ENCODE peak calls at places on chromosomes 6 and 20, in five cellular contexts. One of them, this sample, is unnamed.

GRCh38 chr20:1663917-1664316 is 6.3 kb upstream of the SIRPG start:
- DNase-seq in A172: no peak
- DNase-seq in brain pericyte: no peak
- DNase-seq in HCT116: no peak
- DNase-seq in GM23338: no peak
- DNase-seq in this sample: no peak

GRCh38 chr6:108250240-108250866 is 10.5 kb downstream of the SNX3 start:
- DNase-seq in GM23338: peak; percentile 75
- DNase-seq in brain pericyte: peak; percentile 2
- DNase-seq in A172: no peak
- DNase-seq in HCT116: peak; percentile 28
- DNase-seq in this sample: no peak

GRCh38 chr20:57633945-57634491 is 13.8 kb upstream of the ZBP1 start:
- DNase-seq in GM23338: no peak
- DNase-seq in A172: no peak
- DNase-seq in brain pericyte: no peak
- DNase-seq in HCT116: no peak
- DNase-seq in this sample: no peak

GRCh38 chr20:33460711-33461110 is 17.1 kb upstream of the SNTA1 start:
- DNase-seq in A172: no peak
- DNase-seq in HCT116: no peak
- DNase-seq in brain pericyte: no peak
- DNase-seq in GM23338: no peak
- DNase-seq in this sample: no peak

GRCh38 chr6:73144516-73144915 is 80.8 kb downstream of the KHDC1L start:
- DNase-seq in GM23338: no peak
- DNase-seq in brain pericyte: no peak
- DNase-seq in HCT116: no peak
- DNase-seq in A172: no peak
- DNase-seq in this sample: no peak

GRCh38 chr6:158561938-158562337 is 2.0 kb downstream of the TMEM181 start:
- DNase-seq in A172: no peak
- DNase-seq in brain pericyte: no peak
- DNase-seq in HCT116: no peak
- DNase-seq in GM23338: no peak
- DNase-seq in this sample: no peak

GRCh38 chr6:27565839-27566779 is 93.2 kb upstream of the ZNF184 start:
- DNase-seq in A172: no peak
- DNase-seq in GM23338: peak; percentile 78
- DNase-seq in brain pericyte: no peak
- DNase-seq in HCT116: no peak
- DNase-seq in this sample: peak; percentile 38

GRCh38 chr20:57528148-57528547 is 3.2 kb upstream of the CTCFL start:
- DNase-seq in GM23338: no peak
- DNase-seq in brain pericyte: no peak
- DNase-seq in HCT116: no peak
- DNase-seq in A172: no peak
- DNase-seq in this sample: no peak

GRCh38 chr6:138088307-138088744 is 18.9 kb downstream of the PERP start:
- DNase-seq in GM23338: no peak
- DNase-seq in brain pericyte: peak; percentile 75
- DNase-seq in A172: peak; percentile 84
- DNase-seq in HCT116: peak; percentile 83
- DNase-seq in this sample: no peak

GRCh38 chr6:30206152-30206551 is 7.1 kb downstream of the TRIM26 start:
- DNase-seq in brain pericyte: no peak
- DNase-seq in GM23338: no peak
- DNase-seq in HCT116: no peak
- DNase-seq in A172: no peak
- DNase-seq in this sample: no peak

GRCh38 chr20:7161690-7162089 is 394.2 kb downstream of the BMP2 start:
- DNase-seq in HCT116: no peak
- DNase-seq in brain pericyte: no peak
- DNase-seq in A172: no peak
- DNase-seq in GM23338: peak; percentile 56
- DNase-seq in this sample: no peak

GRCh38 chr6:12324096-12324495 is 33.9 kb downstream of the EDN1 start:
- DNase-seq in GM23338: no peak
- DNase-seq in HCT116: peak; percentile 99
- DNase-seq in A172: peak; percentile 97
- DNase-seq in brain pericyte: no peak
- DNase-seq in this sample: no peak

GRCh38 chr20:57450931-57451330 is 59.7 kb downstream of the RBM38 start:
- DNase-seq in GM23338: no peak
- DNase-seq in brain pericyte: no peak
- DNase-seq in HCT116: no peak
- DNase-seq in A172: no peak
- DNase-seq in this sample: no peak

GRCh38 chr6:109092074-109092473 is 2.6 kb downstream of the SESN1 start:
- DNase-seq in brain pericyte: no peak
- DNase-seq in HCT116: no peak
- DNase-seq in GM23338: no peak
- DNase-seq in A172: no peak
- DNase-seq in this sample: no peak

GRCh38 chr6:124683507-124683906 is 278.7 kb upstream of the RNF217 start:
- DNase-seq in HCT116: no peak
- DNase-seq in A172: no peak
- DNase-seq in brain pericyte: no peak
- DNase-seq in GM23338: peak; percentile 72
- DNase-seq in this sample: no peak

GRCh38 chr6:119346450-119346849 is 3.1 kb downstream of the MAN1A1 start:
- DNase-seq in GM23338: no peak
- DNase-seq in brain pericyte: no peak
- DNase-seq in HCT116: no peak
- DNase-seq in A172: no peak
- DNase-seq in this sample: no peak

GRCh38 chr6:16146028-16146427 is 17.1 kb downstream of the MYLIP start:
- DNase-seq in brain pericyte: no peak
- DNase-seq in HCT116: no peak
- DNase-seq in A172: no peak
- DNase-seq in GM23338: no peak
- DNase-seq in this sample: no peak

GRCh38 chr6:107585815-107586435 is 96.0 kb downstream of the SOBP start:
- DNase-seq in GM23338: peak; percentile 43
- DNase-seq in HCT116: no peak
- DNase-seq in A172: no peak
- DNase-seq in brain pericyte: no peak
- DNase-seq in this sample: no peak

GRCh38 chr6:105199711-105200110 is 19.9 kb upstream of the POPDC3 start:
- DNase-seq in HCT116: no peak
- DNase-seq in brain pericyte: no peak
- DNase-seq in A172: no peak
- DNase-seq in GM23338: no peak
- DNase-seq in this sample: no peak

GRCh38 chr6:113779656-113780055 is 77.5 kb upstream of the MARCKS start:
- DNase-seq in HCT116: no peak
- DNase-seq in A172: no peak
- DNase-seq in brain pericyte: no peak
- DNase-seq in GM23338: no peak
- DNase-seq in this sample: no peak

GRCh38 chr6:41193171-41193734 is 7.7 kb downstream of the TREML2 start:
- DNase-seq in GM23338: no peak
- DNase-seq in HCT116: no peak
- DNase-seq in A172: no peak
- DNase-seq in brain pericyte: no peak
- DNase-seq in this sample: no peak

GRCh38 chr6:77561768-77562314 is 91.0 kb upstream of the MEI4 start:
- DNase-seq in GM23338: no peak
- DNase-seq in HCT116: no peak
- DNase-seq in A172: peak; percentile 23
- DNase-seq in brain pericyte: peak; percentile 63
- DNase-seq in this sample: no peak

GRCh38 chr6:82248233-82248735 is 740 bp upstream of the IBTK start:
- DNase-seq in A172: peak; percentile 48
- DNase-seq in HCT116: peak; percentile 49
- DNase-seq in brain pericyte: no peak
- DNase-seq in GM23338: peak; percentile 42
- DNase-seq in this sample: no peak

GRCh38 chr6:54802775-54803631 is 43.6 kb upstream of the FAM83B start:
- DNase-seq in A172: peak; percentile 49
- DNase-seq in brain pericyte: no peak
- DNase-seq in HCT116: peak; percentile 31
- DNase-seq in GM23338: peak; percentile 40
- DNase-seq in this sample: no peak

GRCh38 chr20:45368221-45368980 is 5.4 kb downstream of the SYS1 start:
- DNase-seq in GM23338: no peak
- DNase-seq in brain pericyte: no peak
- DNase-seq in HCT116: no peak
- DNase-seq in A172: no peak
- DNase-seq in this sample: no peak

GRCh38 chr6:18045507-18045906 is 58.1 kb upstream of the KIF13A start:
- DNase-seq in A172: no peak
- DNase-seq in GM23338: no peak
- DNase-seq in HCT116: no peak
- DNase-seq in brain pericyte: no peak
- DNase-seq in this sample: no peak

This sample was measured in nephron progenitor cell.